ENCODE peak calls at places on chromosomes 6 and 20, in nine cellular contexts. T is IMR-90; Z is neural progenitor cell; U is lower lobe of right lung; N is cardiac muscle cell; X is heart right ventricle; Q is spleen; A is CD8-positive, alpha-beta T cell; C is GM12878. F is an unnamed sample.

GRCh38 chr6:117143647-117144046 is 121.7 kb upstream of the VGLL2 start:
- DNase-seq in T (no peak), Z (no peak), U (no peak), N (no peak), X (no peak), Q (no peak), A (no peak), C (no peak), F (no peak)

GRCh38 chr6:161536141-161536735 is 262.4 kb upstream of the AGPAT4 start:
- DNase-seq in T (no peak), Z (peak; percentile 9), U (no peak), N (no peak), X (no peak), Q (no peak), A (no peak), C (no peak), F (no peak)

GRCh38 chr20:51802170-51802745 is at the start of gene SALL4:
- DNase-seq in T (no peak), Z (peak; percentile 97), U (no peak), N (peak; percentile 53), X (no peak), Q (no peak), A (no peak), C (no peak), F (peak; percentile 56)

GRCh38 chr20:46631212-46631869 is 19.9 kb downstream of the SLC13A3 start:
- DNase-seq in T (peak; percentile 15), Z (peak; percentile 40), U (peak; percentile 66), N (peak; percentile 57), X (no peak), Q (no peak), A (no peak), C (no peak), F (no peak)

GRCh38 chr6:105803439-105803838 is 282.7 kb upstream of the PRDM1 start:
- DNase-seq in T (peak; percentile 56), Z (no peak), U (no peak), N (no peak), X (no peak), Q (no peak), A (no peak), C (no peak), F (no peak)

GRCh38 chr6:157188213-157188612 is 135.1 kb downstream of the TMEM242 start:
- DNase-seq in T (peak; percentile 81), Z (no peak), U (no peak), N (no peak), X (no peak), Q (no peak), A (no peak), C (no peak), F (no peak)

GRCh38 chr20:20549267-20549612 is 163.2 kb downstream of the RALGAPA2 start:
- DNase-seq in T (no peak), Z (no peak), U (no peak), N (peak; percentile 2), X (no peak), Q (no peak), A (no peak), C (no peak), F (peak; percentile 40)

GRCh38 chr20:22374678-22375590 is 209.4 kb downstream of the FOXA2 start:
- DNase-seq in T (no peak), Z (no peak), U (no peak), N (peak; percentile 27), X (no peak), Q (no peak), A (no peak), C (no peak), F (no peak)

GRCh38 chr6:122839477-122839876 is 50.4 kb downstream of the SMPDL3A start:
- DNase-seq in T (peak; percentile 50), Z (peak; percentile 74), U (no peak), N (peak; percentile 71), X (no peak), Q (no peak), A (peak; percentile 23), C (no peak), F (peak; percentile 33)

GRCh38 chr20:3172933-3173581 is at the start of gene LZTS3:
- DNase-seq in T (peak; percentile 39), Z (peak; percentile 93), U (peak; percentile 80), N (peak; percentile 57), X (peak; percentile 75), Q (peak; percentile 90), A (peak; percentile 78), C (no peak), F (peak; percentile 74)

DNA sequence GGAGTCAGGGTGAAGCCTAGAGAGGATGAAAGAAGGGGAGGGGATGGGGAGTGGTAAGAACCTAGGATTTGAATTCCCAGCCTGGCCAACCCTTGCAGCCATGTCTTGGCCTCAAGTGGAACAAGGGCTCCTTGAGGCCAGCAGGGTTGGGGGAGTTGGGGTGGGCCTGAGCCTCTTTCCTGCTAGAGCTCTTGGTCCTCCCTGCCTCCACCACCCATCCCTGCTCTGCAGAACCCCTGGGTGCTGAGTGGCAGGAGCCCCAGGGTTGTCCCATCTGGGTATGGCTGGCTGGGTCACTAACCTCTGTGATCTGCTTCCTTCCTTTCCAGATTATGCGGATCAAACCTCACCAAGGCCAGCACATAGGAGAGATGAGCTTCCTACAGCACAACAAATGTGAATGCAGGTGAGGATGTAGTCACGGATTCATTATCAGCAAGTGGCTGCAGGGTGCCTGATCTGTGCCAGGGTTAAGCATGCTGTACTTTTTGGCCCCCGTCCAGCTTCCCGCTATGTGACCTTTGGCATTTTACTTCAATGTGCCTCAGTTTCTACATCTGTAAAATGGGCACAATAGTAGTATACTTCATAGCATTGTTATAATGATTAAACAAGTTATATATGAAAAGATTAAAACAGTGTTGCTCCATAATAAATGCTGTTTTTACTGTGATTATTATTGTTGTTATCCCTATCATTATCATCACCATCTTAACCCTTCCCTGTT is 8.3 kb downstream of the VEGFA start:
- DNase-seq in T (no peak), Z (no peak), U (no peak), N (no peak), X (no peak), Q (peak; percentile 33), A (no peak), C (no peak), F (no peak)
- H3K4me1 ChIP-seq in T (peaks cover 23% of the 10 kb centered on the region), Z (peaks cover 23% of the 10 kb centered on the region), U (peaks cover 35% of the 10 kb centered on the region), N (peaks cover 10% of the 10 kb centered on the region), X (peaks cover 99% of the 10 kb centered on the region), Q (peaks cover 12% of the 10 kb centered on the region), A (peaks cover 4% of the 10 kb centered on the region), C (peaks cover 22% of the 10 kb centered on the region), F (peaks cover 45% of the 10 kb centered on the region)

GRCh38 chr6:8321671-8322404 is 113.5 kb downstream of the SLC35B3 start:
- DNase-seq in T (no peak), Z (no peak), U (no peak), N (no peak), X (no peak), Q (no peak), A (no peak), C (no peak), F (no peak)
- TF ChIP-seq CTCF in T (no peak), Z (no peak), U (no peak), N (no peak), X (no peak), Q (no peak), A (no peak), C (no peak), F (no peak)

DNA sequence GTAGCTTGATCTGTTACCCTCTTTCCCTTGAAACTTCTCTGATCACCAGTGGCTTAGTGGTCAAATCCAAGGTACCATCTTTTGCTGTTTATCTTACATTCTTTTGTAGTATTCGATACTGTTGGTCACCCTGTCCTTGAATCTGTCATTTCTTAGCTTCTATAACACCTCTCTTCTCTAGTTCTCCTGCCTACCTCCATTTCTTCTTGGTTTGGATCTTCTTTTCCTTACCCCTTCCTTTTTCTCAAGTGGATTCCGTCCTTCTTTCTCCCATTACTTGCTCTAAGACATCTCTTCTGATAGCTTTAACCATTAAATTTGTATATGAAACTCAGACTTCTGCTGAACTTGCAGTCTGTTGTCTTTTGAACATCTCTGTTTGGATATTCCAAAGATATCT is 39.9 kb downstream of the QKI start:
- DNase-seq in T (no peak), Z (no peak), U (no peak), N (no peak), X (no peak), Q (no peak), A (no peak), C (no peak), F (no peak)
- H3K4me1 ChIP-seq in T (peaks cover 13% of the 10 kb centered on the region), Z (peaks cover 11% of the 10 kb centered on the region), U (peaks cover 43% of the 10 kb centered on the region), N (peaks cover 49% of the 10 kb centered on the region), X (peaks cover 98% of the 10 kb centered on the region), Q (peaks cover 14% of the 10 kb centered on the region), A (peaks cover 19% of the 10 kb centered on the region), C (peaks cover 17% of the 10 kb centered on the region), F (no peaks in the 10 kb centered on the region)

GRCh38 chr20:653590-654426 is 808 bp upstream of the SRXN1 start:
- DNase-seq in T (no peak), Z (no peak), U (no peak), N (no peak), X (no peak), Q (no peak), A (no peak), C (no peak), F (no peak)

GRCh38 chr20:651713-652610 is 1.0 kb downstream of the SRXN1 start:
- DNase-seq in T (no peak), Z (no peak), U (no peak), N (no peak), X (no peak), Q (no peak), A (no peak), C (no peak), F (no peak)

GRCh38 chr20:654427-654770 is 1.4 kb upstream of the SRXN1 start:
- DNase-seq in T (no peak), Z (no peak), U (no peak), N (no peak), X (no peak), Q (no peak), A (no peak), C (no peak), F (no peak)

GRCh38 chr20:652611-653109 is 340 bp downstream of the SRXN1 start:
- DNase-seq in T (peak; percentile 44), Z (no peak), U (peak; percentile 66), N (peak; percentile 60), X (no peak), Q (peak; percentile 89), A (no peak), C (no peak), F (peak; percentile 33)

DNA sequence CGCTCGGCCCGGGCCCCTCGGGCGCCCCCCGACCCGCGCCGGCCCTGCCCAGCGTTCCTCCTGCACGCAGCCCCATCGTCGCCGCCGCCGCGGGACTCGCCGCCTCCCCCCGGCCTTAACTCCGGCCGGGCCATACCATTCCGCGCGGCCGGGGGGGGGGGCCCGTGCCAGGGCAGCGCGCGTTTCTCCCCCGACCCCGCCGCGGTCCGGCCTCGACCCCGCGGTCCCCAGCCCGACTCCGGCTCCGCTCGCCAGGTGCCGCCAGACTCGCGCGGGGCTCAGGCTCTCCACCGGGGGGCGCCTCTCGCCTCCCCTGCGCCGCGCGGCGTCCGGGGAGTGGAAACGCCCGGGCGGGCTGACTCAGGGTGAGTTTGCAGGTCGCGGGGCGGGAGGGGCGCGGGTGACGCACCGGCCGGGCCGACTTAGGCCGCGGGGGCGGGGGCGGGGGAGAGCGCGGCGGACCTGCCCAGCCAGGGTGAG is at the start of gene SRXN1:
- DNase-seq in T (peak; percentile 93), Z (peak; percentile 96), U (peak; percentile 95), N (peak; percentile 96), X (peak; percentile 93), Q (peak; percentile 97), A (peak; percentile 73), C (peak; percentile 30), F (peak; percentile 92)
- TF ChIP-seq CTCF in T (peak; percentile 76), Z (peak; percentile 76), U (peak; percentile 49), N (peak; percentile 40), X (peak; percentile 39), Q (peak; percentile 81), A (peak; percentile 70), C (peak; percentile 60), F (peak; percentile 37)